ENCODE peak calls at places on chromosome 3, in ten cellular contexts. R, S, U, F, V, K, D, Q, B and A are unnamed samples.
A peak's percentile ranks its signal among the peaks of the same experiment; 100 is the strongest.

GRCh38 chr3:16515885-16516420 is 2.5 kb upstream of the RFTN1 start:
- DNase-seq in R (no peak), S (no peak), U (no peak), F (no peak), V (no peak), K (no peak), D (no peak), Q (no peak), B (no peak), A (no peak)

GRCh38 chr3:172256101-172256687 is 192.1 kb downstream of the GHSR start:
- DNase-seq in R (peak; percentile 93), S (no peak), U (peak; percentile 63), F (no peak), V (no peak), K (peak; percentile 90), D (peak; percentile 60), Q (no peak), B (no peak), A (no peak)

GRCh38 chr3:156483426-156483825 is 71.5 kb downstream of the SSR3 start:
- DNase-seq in R (peak; percentile 90), S (no peak), U (peak; percentile 52), F (no peak), V (peak; percentile 13), K (peak; percentile 72), D (no peak), Q (peak; percentile 19), B (no peak), A (no peak)

GRCh38 chr3:123365450-123366143 is 83.3 kb downstream of the ADCY5 start:
- DNase-seq in R (peak; percentile 37), S (no peak), U (no peak), F (no peak), V (peak; percentile 22), K (no peak), D (no peak), Q (peak; percentile 33), B (peak; percentile 84), A (no peak)

GRCh38 chr3:123568034-123568433 is 16.8 kb downstream of the HACD2 start:
- DNase-seq in R (no peak), S (no peak), U (no peak), F (no peak), V (no peak), K (no peak), D (no peak), Q (no peak), B (no peak), A (no peak)

GRCh38 chr3:106945435-106945834 is 431.8 kb upstream of the CCDC54 start:
- DNase-seq in R (no peak), S (no peak), U (peak; percentile 43), F (no peak), V (no peak), K (peak; percentile 85), D (no peak), Q (no peak), B (no peak), A (no peak)

GRCh38 chr3:79405183-79405582 is 362.6 kb downstream of the ROBO1 start:
- DNase-seq in R (no peak), S (no peak), U (no peak), F (no peak), V (no peak), K (no peak), D (no peak), Q (no peak), B (no peak), A (no peak)

GRCh38 chr3:177050466-177051237 is 146.6 kb downstream of the TBL1XR1 start:
- DNase-seq in R (peak; percentile 70), S (peak; percentile 7), U (peak; percentile 58), F (no peak), V (peak; percentile 43), K (peak; percentile 50), D (no peak), Q (peak; percentile 19), B (peak; percentile 36), A (no peak)

GRCh38 chr3:3753416-3753815 is 45.8 kb upstream of the LRRN1 start:
- DNase-seq in R (no peak), S (no peak), U (no peak), F (no peak), V (no peak), K (no peak), D (no peak), Q (no peak), B (peak; percentile 11), A (no peak)

GRCh38 chr3:184645304-184645703 is 66.6 kb downstream of the MAGEF1 start:
- DNase-seq in R (peak; percentile 21), S (no peak), U (no peak), F (no peak), V (no peak), K (no peak), D (no peak), Q (no peak), B (no peak), A (no peak)

GRCh38 chr3:48294611-48295263 is 38.7 kb downstream of the SPINK8 start:
- DNase-seq in R (no peak), S (no peak), U (no peak), F (no peak), V (no peak), K (no peak), D (no peak), Q (no peak), B (no peak), A (no peak)

GRCh38 chr3:98612996-98613517 is 19.6 kb upstream of the CPOX start:
- DNase-seq in R (no peak), S (no peak), U (no peak), F (no peak), V (no peak), K (no peak), D (no peak), Q (no peak), B (no peak), A (no peak)

GRCh38 chr3:25583343-25583742 is 81.4 kb downstream of the TOP2B start:
- DNase-seq in R (no peak), S (no peak), U (no peak), F (no peak), V (no peak), K (no peak), D (no peak), Q (no peak), B (no peak), A (no peak)

GRCh38 chr3:60756231-60756630 is 495.0 kb downstream of the FHIT start:
- DNase-seq in R (no peak), S (no peak), U (no peak), F (no peak), V (no peak), K (peak; percentile 47), D (no peak), Q (no peak), B (no peak), A (no peak)

GRCh38 chr3:125132815-125133214 is 77.0 kb upstream of the HEG1 start:
- DNase-seq in R (no peak), S (peak; percentile 5), U (no peak), F (no peak), V (peak; percentile 42), K (no peak), D (no peak), Q (no peak), B (no peak), A (no peak)

GRCh38 chr3:12138044-12138443 is 20.7 kb downstream of the TIMP4 start:
- DNase-seq in R (peak; percentile 59), S (peak; percentile 54), U (no peak), F (no peak), V (peak; percentile 63), K (peak; percentile 26), D (no peak), Q (peak; percentile 8), B (peak; percentile 53), A (no peak)

DNA sequence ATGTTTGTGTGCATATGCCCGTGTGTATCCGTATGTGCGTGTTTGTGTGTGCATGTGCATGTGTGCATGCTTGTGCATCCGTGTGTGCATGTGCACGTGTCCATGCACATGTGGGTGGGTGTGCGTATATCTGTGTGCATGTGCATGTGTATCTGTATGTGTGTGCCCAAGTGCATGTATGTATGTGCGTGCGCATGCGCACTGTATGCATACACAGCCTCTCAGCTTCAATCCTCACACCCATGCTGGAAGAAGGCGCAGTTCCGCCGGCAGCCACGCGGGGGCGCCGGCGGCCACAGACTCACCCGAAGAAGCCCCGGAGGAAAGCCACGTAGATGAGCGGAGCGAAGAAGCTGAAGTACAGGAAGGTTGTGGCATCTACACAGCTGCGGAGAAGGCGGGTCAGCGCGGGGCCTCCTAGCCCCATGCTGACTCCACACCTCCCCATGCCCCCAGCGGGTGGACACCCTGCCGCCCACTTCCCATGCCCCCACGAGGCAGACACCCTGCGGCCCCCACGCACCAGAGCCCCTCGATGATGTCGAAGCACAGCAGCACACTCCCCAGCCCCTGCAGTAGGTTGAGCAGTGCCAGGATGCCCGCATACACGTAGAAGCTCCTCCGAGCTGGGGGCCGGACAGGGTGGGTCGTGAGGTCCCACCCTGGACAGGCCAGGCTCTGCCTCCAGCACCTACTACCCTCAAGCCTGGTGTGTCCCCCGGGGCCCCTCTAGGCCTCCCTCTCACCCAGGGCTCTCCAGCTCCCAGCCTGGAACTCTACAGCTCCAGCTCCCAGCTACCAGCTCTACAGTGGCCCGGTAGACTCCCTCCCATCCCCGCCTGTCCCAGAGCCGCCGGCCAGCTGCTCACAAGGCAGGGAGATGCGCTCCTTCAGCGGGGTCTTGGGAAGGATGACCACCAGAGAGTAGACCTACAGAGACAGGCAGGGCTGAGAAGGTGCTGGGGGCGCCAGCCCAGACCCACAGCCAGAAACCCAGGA is 15.4 kb downstream of the TPRA1 start:
- DNase-seq in R (peak; percentile 94), S (peak; percentile 93), U (peak; percentile 58), F (peak; percentile 70), V (peak; percentile 83), K (peak; percentile 90), D (peak; percentile 83), Q (peak; percentile 71), B (peak; percentile 87), A (no peak)
- H3K4me3 ChIP-seq in R (no peak overlapping the region), S (no peak overlapping the region), U (no peak overlapping the region), F (no peak overlapping the region), V (no peak overlapping the region), K (no peak overlapping the region), D (no peak overlapping the region), Q (no peak overlapping the region), B (no peak overlapping the region), A (no peak overlapping the region)

GRCh38 chr3:167913218-167913902 is 177.8 kb downstream of the SERPINI1 start:
- DNase-seq in R (peak; percentile 23), S (peak; percentile 10), U (peak; percentile 13), F (no peak), V (peak; percentile 14), K (peak; percentile 17), D (no peak), Q (peak; percentile 31), B (peak; percentile 77), A (peak; percentile 3)
- TF ChIP-seq CTCF in R (peak; percentile 14), S (no peak), U (no peak), F (no peak), V (no peak), K (peak; percentile 8), D (no peak), Q (peak; percentile 35), B (peak; percentile 26), A (peak; percentile 31)

GRCh38 chr3:194142156-194142910 is 6.4 kb downstream of the HES1 start:
- DNase-seq in R (peak; percentile 71), S (no peak), U (no peak), F (no peak), V (peak; percentile 50), K (no peak), D (peak; percentile 51), Q (no peak), B (no peak), A (no peak)
- H3K4me3 ChIP-seq in R (no peak overlapping the region), S (no peak overlapping the region), U (no peak overlapping the region), F (no peak overlapping the region), V (peak overlapping the region; percentile 46), K (no peak overlapping the region), D (peak overlapping the region; percentile 33), Q (no peak overlapping the region), B (peak overlapping the region; percentile 53), A (peak overlapping the region; percentile 19)

DNA sequence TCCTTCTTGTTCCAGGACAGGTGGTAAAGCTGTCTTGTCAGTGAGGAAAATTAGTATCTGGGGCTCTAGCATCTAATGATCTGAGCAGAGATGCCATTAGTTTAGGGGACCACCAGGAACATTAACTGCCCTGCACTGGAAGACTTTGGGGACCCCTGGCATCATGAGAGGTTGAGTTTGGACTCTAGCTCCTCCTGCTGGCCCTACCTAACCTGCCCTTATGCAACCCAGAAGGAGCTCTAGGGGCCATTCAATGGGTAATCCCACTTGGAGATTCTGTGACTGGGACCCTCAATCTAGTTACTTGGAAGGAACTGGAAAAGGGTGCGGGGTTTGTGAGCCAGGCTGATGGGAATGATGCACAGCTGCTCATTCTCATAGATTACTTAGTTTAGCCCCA is 451.0 kb downstream of the EPHB1 start:
- DNase-seq in R (no peak), S (no peak), U (no peak), F (no peak), V (no peak), K (no peak), D (no peak), Q (no peak), B (peak; percentile 52), A (no peak)
- TF ChIP-seq CTCF in R (no peak), S (no peak), U (peak; percentile 14), F (no peak), V (peak; percentile 28), K (no peak), D (no peak), Q (peak; percentile 21), B (peak; percentile 52), A (peak; percentile 28)